ENCODE peak calls at places on chromosomes 2 and 18, in four cellular contexts. X is IMR-90, B is A549, G is pancreas. Z is an unnamed sample.

GRCh38 chr2:99818842-99819241 is 323.5 kb downstream of the AFF3 start:
- DNase-seq in X (peak; percentile 47), B (peak; percentile 16), G (no peak), Z (peak; percentile 74)

GRCh38 chr2:165274698-165275097 is 35.5 kb downstream of the SCN2A start:
- DNase-seq in X (no peak), B (no peak), G (no peak), Z (no peak)

GRCh38 chr2:198692907-198693510 is 764.7 kb downstream of the SATB2 start:
- DNase-seq in X (no peak), B (no peak), G (no peak), Z (no peak)

GRCh38 chr2:204033601-204034495 is 97.3 kb downstream of the ICOS start:
- DNase-seq in X (no peak), B (no peak), G (no peak), Z (no peak)

GRCh38 chr2:12051831-12052230 is 305.4 kb downstream of the LPIN1 start:
- DNase-seq in X (peak; percentile 87), B (no peak), G (no peak), Z (peak; percentile 74)

GRCh38 chr2:55916473-55917049 is 7.0 kb downstream of the EFEMP1 start:
- DNase-seq in X (peak; percentile 93), B (no peak), G (no peak), Z (peak; percentile 60)

GRCh38 chr18:29811519-29811918 is 1231.0 kb downstream of the DSC3 start:
- DNase-seq in X (no peak), B (no peak), G (peak; percentile 20), Z (no peak)

GRCh38 chr2:227884511-227884947 is 13.1 kb downstream of the DAW1 start:
- DNase-seq in X (peak; percentile 72), B (peak; percentile 79), G (peak; percentile 90), Z (peak; percentile 85)

GRCh38 chr2:74267068-74267467 is 68.7 kb downstream of the MTHFD2 start:
- DNase-seq in X (no peak), B (peak; percentile 56), G (no peak), Z (no peak)

GRCh38 chr2:125227843-125228392 is 1202.8 kb downstream of the CNTNAP5 start:
- DNase-seq in X (no peak), B (no peak), G (no peak), Z (peak; percentile 0)
- TF ChIP-seq CTCF in X (no peak), B (no peak), G (no peak), Z (no peak)

GRCh38 chr2:174729797-174730529 is 34.3 kb downstream of the CHRNA1 start:
- DNase-seq in X (peak; percentile 10), B (peak; percentile 11), G (no peak), Z (peak; percentile 26)

GRCh38 chr2:174728096-174728495 is 36.2 kb downstream of the CHRNA1 start:
- DNase-seq in X (no peak), B (no peak), G (no peak), Z (no peak)

DNA sequence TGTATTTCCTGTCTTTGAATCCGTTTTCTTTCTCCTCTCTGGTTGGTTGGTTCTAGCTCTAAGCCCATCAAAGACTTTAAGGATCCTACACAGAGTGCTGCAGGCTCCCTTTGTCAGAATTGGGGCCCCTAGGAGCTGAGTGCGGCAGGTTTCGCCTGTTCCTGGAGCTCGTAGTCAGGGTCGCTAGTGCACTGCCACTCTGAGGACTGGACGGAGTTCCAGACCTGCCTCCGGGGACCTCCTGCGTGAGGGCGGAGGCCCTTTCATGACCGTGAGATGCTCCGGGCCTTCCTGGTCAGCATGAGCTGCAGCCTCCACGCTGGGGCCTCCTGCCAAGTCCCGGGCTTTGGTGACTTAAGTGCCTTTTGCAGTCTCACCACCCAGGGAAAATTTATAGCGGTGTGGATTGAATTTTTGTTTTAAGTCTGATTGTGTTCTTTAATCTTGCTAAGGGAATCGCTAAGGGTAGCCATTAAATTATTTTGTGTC is 33.7 kb downstream of the CHRNA1 start:
- DNase-seq in X (no peak), B (no peak), G (no peak), Z (no peak)
- H3K4me3 ChIP-seq in X (no peak overlapping the region), B (peak overlapping the region; percentile 51), G (no peak overlapping the region), Z (peak overlapping the region; percentile 51)

DNA sequence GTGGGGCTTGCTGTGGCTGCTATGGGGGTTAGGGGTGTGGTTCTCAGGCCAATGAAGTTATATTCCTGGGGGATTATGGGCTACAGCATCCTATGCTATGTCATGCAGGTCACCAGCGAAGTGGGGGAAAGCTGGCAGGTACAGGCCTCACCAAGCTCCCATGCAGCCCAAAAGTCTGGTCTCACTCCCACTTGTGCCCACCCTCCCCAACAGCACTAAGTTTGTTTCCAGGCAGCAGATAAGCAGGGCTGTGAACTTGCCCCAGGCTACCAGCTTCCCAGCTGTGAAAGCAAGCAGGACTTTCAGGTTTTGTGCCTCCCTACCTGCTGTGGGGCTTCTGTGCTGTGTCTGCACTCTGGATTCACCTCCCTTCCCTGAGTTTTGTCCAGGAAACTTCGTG is 469.7 kb downstream of the CPS1 start:
- DNase-seq in X (no peak), B (no peak), G (no peak), Z (no peak)
- TF ChIP-seq CTCF in X (no peak), B (no peak), G (no peak), Z (no peak)

GRCh38 chr2:149544692-149545091 is 42.9 kb downstream of the MMADHC start:
- DNase-seq in X (no peak), B (no peak), G (no peak), Z (no peak)
- H3K4me3 ChIP-seq in X (peak overlapping the region; percentile 29), B (no peak overlapping the region), G (no peak overlapping the region), Z (no peak overlapping the region)

DNA sequence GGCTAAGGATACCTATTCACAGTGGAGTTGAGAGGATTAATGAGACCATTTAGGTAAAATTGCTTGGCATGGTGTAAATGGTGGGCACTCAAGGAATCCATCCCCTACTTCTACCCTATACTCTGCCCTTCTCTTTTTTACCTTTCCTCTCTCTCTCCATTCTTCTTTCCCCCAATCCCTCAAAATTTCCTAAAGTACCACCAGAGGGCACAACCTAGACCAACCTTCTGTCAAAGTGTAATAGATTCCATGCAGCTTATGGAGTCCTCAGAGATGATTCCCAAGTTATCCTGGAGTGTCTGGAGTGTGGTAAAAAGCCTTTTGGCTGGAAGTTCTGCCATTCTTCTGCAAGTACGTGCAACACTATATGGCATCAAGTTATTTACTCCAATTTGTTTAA is 33.0 kb upstream of the CCDC195 start:
- DNase-seq in X (no peak), B (peak; percentile 13), G (no peak), Z (no peak)
- TF ChIP-seq CTCF in X (no peak), B (peak; percentile 13), G (no peak), Z (no peak)

GRCh38 chr2:15560404-15560987 is 638 bp downstream of the NBAS start:
- DNase-seq in X (peak; percentile 27), B (peak; percentile 44), G (no peak), Z (peak; percentile 48)
- H3K4me3 ChIP-seq in X (peak overlapping the region; percentile 90), B (peak overlapping the region; percentile 64), G (peak overlapping the region; percentile 66), Z (peak overlapping the region; percentile 78)

GRCh38 chr2:179849719-179850118 is 11.7 kb downstream of the ZNF385B start:
- DNase-seq in X (no peak), B (no peak), G (no peak), Z (no peak)

GRCh38 chr2:179855673-179856072 is 5.7 kb downstream of the ZNF385B start:
- DNase-seq in X (no peak), B (no peak), G (no peak), Z (no peak)

GRCh38 chr2:179853108-179853507 is 8.3 kb downstream of the ZNF385B start:
- DNase-seq in X (no peak), B (no peak), G (no peak), Z (no peak)

GRCh38 chr2:179854891-179855290 is 6.5 kb downstream of the ZNF385B start:
- DNase-seq in X (no peak), B (no peak), G (no peak), Z (no peak)

GRCh38 chr2:179850188-179850587 is 11.2 kb downstream of the ZNF385B start:
- DNase-seq in X (peak; percentile 50), B (peak; percentile 27), G (no peak), Z (peak; percentile 70)
- TF ChIP-seq CTCF in X (peak; percentile 55), B (no peak), G (no peak), Z (peak; percentile 60)

DNA sequence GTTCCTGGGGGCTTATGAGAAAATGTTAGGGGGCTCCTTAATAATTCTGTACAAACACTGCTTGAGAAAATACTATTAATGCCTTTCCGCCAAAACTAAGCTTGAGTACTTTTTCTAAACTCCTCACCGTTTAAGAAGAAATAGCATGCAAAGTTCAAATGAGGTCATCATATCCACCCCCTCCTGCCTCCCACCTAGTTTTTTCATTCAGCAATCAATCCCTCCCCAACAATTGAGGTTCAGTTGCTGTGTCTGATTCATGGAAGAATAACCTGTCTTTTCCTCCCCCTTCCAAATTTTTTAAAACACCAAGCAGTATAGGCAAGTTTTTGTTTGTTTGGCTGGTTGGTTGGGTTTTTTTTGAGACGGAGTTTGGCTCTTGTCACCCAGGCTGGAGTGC is 24.4 kb upstream of the RMP24 start:
- DNase-seq in X (no peak), B (no peak), G (no peak), Z (no peak)
- H3K4me3 ChIP-seq in X (no peak overlapping the region), B (no peak overlapping the region), G (no peak overlapping the region), Z (no peak overlapping the region)

GRCh38 chr2:46913471-46914381 is 1.9 kb downstream of the MCFD2 start:
- DNase-seq in X (peak; percentile 78), B (peak; percentile 33), G (peak; percentile 80), Z (peak; percentile 66)
- TF ChIP-seq CTCF in X (no peak), B (no peak), G (no peak), Z (no peak)

GRCh38 chr2:197322729-197323720 is 12.4 kb upstream of the ANKRD44 start:
- DNase-seq in X (no peak), B (no peak), G (no peak), Z (no peak)
- H3K4me3 ChIP-seq in X (no peak overlapping the region), B (no peak overlapping the region), G (no peak overlapping the region), Z (no peak overlapping the region)